ENCODE peak calls at places on chromosomes 7 and 10, in eight cellular contexts. One of them, this sample, is unnamed. For H3K9me3, the result is how much of the 10 kb centered on the place peaks cover.

GRCh38 chr7:102933763-102934162 is 21.0 kb downstream of the LRRC17 start:
- DNase-seq in kidney: peak
- DNase-seq in trophoblast cell: no peak
- DNase-seq in colonic mucosa: peak
- DNase-seq in cardiac muscle cell: no peak
- DNase-seq in heart left ventricle: peak
- DNase-seq in upper lobe of right lung: peak
- DNase-seq in aorta: peak
- DNase-seq in this sample: no peak

GRCh38 chr10:92844746-92845145 is 3.6 kb upstream of the EXOC6 start:
- DNase-seq in cardiac muscle cell: peak
- DNase-seq in upper lobe of right lung: no peak
- DNase-seq in aorta: no peak
- DNase-seq in heart left ventricle: no peak
- DNase-seq in colonic mucosa: no peak
- DNase-seq in trophoblast cell: no peak
- DNase-seq in kidney: no peak
- DNase-seq in this sample: no peak

GRCh38 chr7:479948-480499 is 39.6 kb downstream of the PDGFA start:
- DNase-seq in kidney: peak
- DNase-seq in colonic mucosa: no peak
- DNase-seq in cardiac muscle cell: no peak
- DNase-seq in heart left ventricle: no peak
- DNase-seq in aorta: no peak
- DNase-seq in trophoblast cell: no peak
- DNase-seq in upper lobe of right lung: peak
- DNase-seq in this sample: no peak

GRCh38 chr10:14617850-14618249 is 156.8 kb downstream of the FAM107B start:
- DNase-seq in kidney: no peak
- DNase-seq in heart left ventricle: no peak
- DNase-seq in upper lobe of right lung: no peak
- DNase-seq in colonic mucosa: no peak
- DNase-seq in trophoblast cell: peak
- DNase-seq in cardiac muscle cell: no peak
- DNase-seq in aorta: no peak
- DNase-seq in this sample: no peak

GRCh38 chr10:101814466-101815041 is 3.7 kb downstream of the OGA start:
- DNase-seq in aorta: no peak
- DNase-seq in kidney: no peak
- DNase-seq in trophoblast cell: peak
- DNase-seq in heart left ventricle: no peak
- DNase-seq in colonic mucosa: no peak
- DNase-seq in cardiac muscle cell: no peak
- DNase-seq in upper lobe of right lung: peak
- DNase-seq in this sample: no peak

GRCh38 chr7:126557271-126557670 is 695.5 kb downstream of the GRM8 start:
- DNase-seq in trophoblast cell: no peak
- DNase-seq in cardiac muscle cell: no peak
- DNase-seq in kidney: no peak
- DNase-seq in upper lobe of right lung: no peak
- DNase-seq in aorta: no peak
- DNase-seq in colonic mucosa: no peak
- DNase-seq in heart left ventricle: no peak
- DNase-seq in this sample: no peak

GRCh38 chr7:48887500-48887899 is 36.8 kb upstream of the CDC14C start:
- DNase-seq in kidney: no peak
- DNase-seq in upper lobe of right lung: no peak
- DNase-seq in heart left ventricle: no peak
- DNase-seq in aorta: no peak
- DNase-seq in colonic mucosa: no peak
- DNase-seq in cardiac muscle cell: no peak
- DNase-seq in trophoblast cell: peak
- DNase-seq in this sample: no peak

GRCh38 chr7:77866370-77866769 is 67.8 kb downstream of the PHTF2 start:
- DNase-seq in colonic mucosa: no peak
- DNase-seq in upper lobe of right lung: no peak
- DNase-seq in heart left ventricle: no peak
- DNase-seq in cardiac muscle cell: no peak
- DNase-seq in kidney: no peak
- DNase-seq in aorta: no peak
- DNase-seq in trophoblast cell: no peak
- DNase-seq in this sample: no peak

GRCh38 chr7:72405871-72406270 is 6.3 kb downstream of the CALN1 start:
- DNase-seq in upper lobe of right lung: no peak
- DNase-seq in aorta: no peak
- DNase-seq in kidney: no peak
- DNase-seq in trophoblast cell: no peak
- DNase-seq in colonic mucosa: no peak
- DNase-seq in heart left ventricle: no peak
- DNase-seq in cardiac muscle cell: no peak
- DNase-seq in this sample: no peak

GRCh38 chr10:46215426-46215825 is 71.4 kb upstream of the ANTXRL start:
- DNase-seq in aorta: no peak
- DNase-seq in upper lobe of right lung: peak
- DNase-seq in trophoblast cell: no peak
- DNase-seq in heart left ventricle: no peak
- DNase-seq in cardiac muscle cell: no peak
- DNase-seq in colonic mucosa: peak
- DNase-seq in kidney: no peak
- DNase-seq in this sample: no peak

GRCh38 chr7:151345576-151345975 is 4.0 kb downstream of the NUB1 start:
- DNase-seq in kidney: no peak
- DNase-seq in colonic mucosa: no peak
- DNase-seq in cardiac muscle cell: no peak
- DNase-seq in heart left ventricle: no peak
- DNase-seq in trophoblast cell: no peak
- DNase-seq in upper lobe of right lung: no peak
- DNase-seq in aorta: no peak
- DNase-seq in this sample: no peak

GRCh38 chr10:120387326-120387725 is 69.7 kb upstream of the PLPP4 start:
- DNase-seq in aorta: no peak
- DNase-seq in trophoblast cell: no peak
- DNase-seq in upper lobe of right lung: no peak
- DNase-seq in cardiac muscle cell: no peak
- DNase-seq in colonic mucosa: no peak
- DNase-seq in kidney: no peak
- DNase-seq in heart left ventricle: no peak
- DNase-seq in this sample: no peak

GRCh38 chr7:106239406-106239805 is 45.4 kb downstream of the NAMPT start:
- DNase-seq in trophoblast cell: no peak
- DNase-seq in colonic mucosa: no peak
- DNase-seq in cardiac muscle cell: no peak
- DNase-seq in kidney: no peak
- DNase-seq in heart left ventricle: no peak
- DNase-seq in upper lobe of right lung: no peak
- DNase-seq in aorta: no peak
- DNase-seq in this sample: no peak

GRCh38 chr7:29871787-29872398 is 65.6 kb downstream of the WIPF3 start:
- DNase-seq in trophoblast cell: peak
- DNase-seq in heart left ventricle: no peak
- DNase-seq in cardiac muscle cell: no peak
- DNase-seq in upper lobe of right lung: no peak
- DNase-seq in colonic mucosa: no peak
- DNase-seq in kidney: no peak
- DNase-seq in aorta: no peak
- DNase-seq in this sample: no peak

GRCh38 chr7:141073641-141074161 is at the start of gene TMEM178B:
- DNase-seq in trophoblast cell: no peak
- DNase-seq in kidney: peak
- DNase-seq in cardiac muscle cell: peak
- DNase-seq in aorta: no peak
- DNase-seq in heart left ventricle: peak
- DNase-seq in colonic mucosa: no peak
- DNase-seq in upper lobe of right lung: no peak
- DNase-seq in this sample: no peak

GRCh38 chr7:12094365-12094921 is 116.7 kb upstream of the TMEM106B start:
- DNase-seq in aorta: no peak
- DNase-seq in cardiac muscle cell: peak
- DNase-seq in heart left ventricle: no peak
- DNase-seq in kidney: no peak
- DNase-seq in colonic mucosa: no peak
- DNase-seq in upper lobe of right lung: no peak
- DNase-seq in trophoblast cell: no peak
- DNase-seq in this sample: no peak

GRCh38 chr10:77872151-77872946 is 54.2 kb downstream of the DLG5 start:
- DNase-seq in aorta: no peak
- DNase-seq in kidney: no peak
- DNase-seq in heart left ventricle: no peak
- DNase-seq in cardiac muscle cell: no peak
- DNase-seq in upper lobe of right lung: no peak
- DNase-seq in trophoblast cell: no peak
- DNase-seq in colonic mucosa: no peak
- DNase-seq in this sample: no peak

GRCh38 chr7:135768990-135769389 is 20.4 kb upstream of the FAM180A start:
- DNase-seq in heart left ventricle: no peak
- DNase-seq in colonic mucosa: no peak
- DNase-seq in aorta: no peak
- DNase-seq in upper lobe of right lung: no peak
- DNase-seq in trophoblast cell: no peak
- DNase-seq in kidney: no peak
- DNase-seq in cardiac muscle cell: no peak
- DNase-seq in this sample: no peak

GRCh38 chr7:45325378-45325777 is 167.8 kb downstream of the RAMP3 start:
- DNase-seq in upper lobe of right lung: no peak
- DNase-seq in colonic mucosa: no peak
- DNase-seq in heart left ventricle: no peak
- DNase-seq in aorta: no peak
- DNase-seq in cardiac muscle cell: no peak
- DNase-seq in trophoblast cell: no peak
- DNase-seq in kidney: no peak
- DNase-seq in this sample: no peak

GRCh38 chr10:112687647-112688046 is 240.6 kb downstream of the VTI1A start:
- DNase-seq in trophoblast cell: no peak
- DNase-seq in kidney: no peak
- DNase-seq in aorta: no peak
- DNase-seq in cardiac muscle cell: no peak
- DNase-seq in colonic mucosa: no peak
- DNase-seq in heart left ventricle: no peak
- DNase-seq in upper lobe of right lung: no peak
- DNase-seq in this sample: no peak

GRCh38 chr7:17205850-17206353 is 92.5 kb upstream of the AHR start:
- DNase-seq in heart left ventricle: no peak
- DNase-seq in aorta: no peak
- DNase-seq in colonic mucosa: no peak
- DNase-seq in cardiac muscle cell: no peak
- DNase-seq in kidney: no peak
- DNase-seq in trophoblast cell: no peak
- DNase-seq in upper lobe of right lung: no peak
- DNase-seq in this sample: no peak

GRCh38 chr10:130761896-130762295 is 549.6 kb downstream of the TCERG1L start:
- DNase-seq in colonic mucosa: no peak
- DNase-seq in aorta: no peak
- DNase-seq in cardiac muscle cell: no peak
- DNase-seq in kidney: peak
- DNase-seq in trophoblast cell: no peak
- DNase-seq in heart left ventricle: no peak
- DNase-seq in upper lobe of right lung: peak
- DNase-seq in this sample: no peak
- H3K9me3 ChIP-seq in colonic mucosa: under half
- H3K9me3 ChIP-seq in aorta: under half
- H3K9me3 ChIP-seq in cardiac muscle cell: under half
- H3K9me3 ChIP-seq in kidney: under half
- H3K9me3 ChIP-seq in trophoblast cell: under half
- H3K9me3 ChIP-seq in heart left ventricle: under half
- H3K9me3 ChIP-seq in upper lobe of right lung: under half
- H3K9me3 ChIP-seq in this sample: under half

GRCh38 chr10:111488668-111489067 is 411.8 kb downstream of the ADRA2A start:
- DNase-seq in trophoblast cell: no peak
- DNase-seq in colonic mucosa: no peak
- DNase-seq in aorta: no peak
- DNase-seq in heart left ventricle: no peak
- DNase-seq in cardiac muscle cell: no peak
- DNase-seq in kidney: no peak
- DNase-seq in upper lobe of right lung: no peak
- DNase-seq in this sample: no peak

GRCh38 chr10:111498560-111498959 is 421.7 kb downstream of the ADRA2A start:
- DNase-seq in aorta: no peak
- DNase-seq in heart left ventricle: no peak
- DNase-seq in trophoblast cell: no peak
- DNase-seq in kidney: no peak
- DNase-seq in colonic mucosa: no peak
- DNase-seq in upper lobe of right lung: no peak
- DNase-seq in cardiac muscle cell: no peak
- DNase-seq in this sample: no peak

GRCh38 chr10:111491154-111491553 is 414.3 kb downstream of the ADRA2A start:
- DNase-seq in aorta: no peak
- DNase-seq in colonic mucosa: no peak
- DNase-seq in kidney: no peak
- DNase-seq in upper lobe of right lung: no peak
- DNase-seq in heart left ventricle: no peak
- DNase-seq in cardiac muscle cell: no peak
- DNase-seq in trophoblast cell: no peak
- DNase-seq in this sample: no peak

GRCh38 chr10:111493024-111493625 is 416.3 kb downstream of the ADRA2A start:
- DNase-seq in heart left ventricle: no peak
- DNase-seq in cardiac muscle cell: no peak
- DNase-seq in upper lobe of right lung: no peak
- DNase-seq in kidney: no peak
- DNase-seq in colonic mucosa: no peak
- DNase-seq in trophoblast cell: no peak
- DNase-seq in aorta: no peak
- DNase-seq in this sample: no peak
- H3K9me3 ChIP-seq in heart left ventricle: under half
- H3K9me3 ChIP-seq in cardiac muscle cell: under half
- H3K9me3 ChIP-seq in upper lobe of right lung: under half
- H3K9me3 ChIP-seq in kidney: under half
- H3K9me3 ChIP-seq in colonic mucosa: under half
- H3K9me3 ChIP-seq in trophoblast cell: under half
- H3K9me3 ChIP-seq in aorta: under half
- H3K9me3 ChIP-seq in this sample: under half

DNA sequence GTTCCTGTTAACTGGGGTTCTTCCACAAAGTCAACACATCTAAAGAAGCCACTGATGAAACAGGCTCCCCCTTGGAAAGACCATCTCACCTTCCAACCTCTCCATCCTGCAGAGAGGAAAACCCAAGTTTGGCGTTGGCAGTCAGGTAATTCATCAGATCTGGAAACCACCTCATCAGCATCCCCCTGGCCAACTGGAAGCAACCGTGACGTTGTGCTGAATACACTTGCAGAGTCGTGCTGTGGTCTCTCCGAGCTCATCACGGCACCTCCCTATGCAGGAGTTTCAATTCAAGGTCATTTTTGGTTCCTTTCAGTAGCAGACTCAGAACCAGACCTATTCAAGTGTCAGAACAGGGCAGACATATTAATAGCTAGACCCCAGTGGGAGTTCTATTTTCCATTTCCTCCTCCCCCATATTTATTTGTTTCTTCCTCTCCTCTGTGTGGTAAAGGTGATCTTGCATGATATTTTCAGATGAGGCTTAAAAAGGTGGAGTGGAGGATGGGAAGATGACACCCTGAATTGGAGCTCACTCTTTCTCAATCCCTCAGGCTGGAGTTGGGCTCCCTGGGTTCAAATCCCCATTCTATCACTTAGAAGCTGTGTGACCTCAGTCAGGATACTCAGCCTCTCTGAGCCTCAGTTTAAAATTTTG is 149.1 kb upstream of the ADO start:
- DNase-seq in colonic mucosa: no peak
- DNase-seq in trophoblast cell: no peak
- DNase-seq in cardiac muscle cell: no peak
- DNase-seq in kidney: no peak
- DNase-seq in aorta: no peak
- DNase-seq in heart left ventricle: no peak
- DNase-seq in upper lobe of right lung: no peak
- DNase-seq in this sample: no peak
- H3K9me3 ChIP-seq in colonic mucosa: under half
- H3K9me3 ChIP-seq in trophoblast cell: under half
- H3K9me3 ChIP-seq in cardiac muscle cell: under half
- H3K9me3 ChIP-seq in kidney: under half
- H3K9me3 ChIP-seq in aorta: under half
- H3K9me3 ChIP-seq in heart left ventricle: under half
- H3K9me3 ChIP-seq in upper lobe of right lung: under half
- H3K9me3 ChIP-seq in this sample: under half

GRCh38 chr10:81570878-81571794 is 303.9 kb upstream of the NRG3 start:
- DNase-seq in cardiac muscle cell: no peak
- DNase-seq in heart left ventricle: no peak
- DNase-seq in aorta: no peak
- DNase-seq in trophoblast cell: no peak
- DNase-seq in upper lobe of right lung: no peak
- DNase-seq in colonic mucosa: no peak
- DNase-seq in kidney: peak
- DNase-seq in this sample: no peak
- H3K9me3 ChIP-seq in cardiac muscle cell: under half
- H3K9me3 ChIP-seq in heart left ventricle: under half
- H3K9me3 ChIP-seq in aorta: under half
- H3K9me3 ChIP-seq in trophoblast cell: under half
- H3K9me3 ChIP-seq in upper lobe of right lung: under half
- H3K9me3 ChIP-seq in colonic mucosa: under half
- H3K9me3 ChIP-seq in kidney: under half
- H3K9me3 ChIP-seq in this sample: under half